ENCODE peak calls at places on chromosomes 4 and X, in four cellular contexts. I is GM12878, C is HepG2, X is H1. U is an unnamed sample.

GRCh38 chr4:2425386-2426068 is 6.8 kb downstream of the CFAP99 start:
- DNase-seq in I (no peak), C (no peak), X (no peak), U (no peak)

GRCh38 chr4:55311792-55312490 is 34.1 kb upstream of the SRD5A3 start:
- DNase-seq in I (no peak), C (no peak), X (no peak), U (no peak)

GRCh38 chr4:173834151-173834550 is 304.1 kb upstream of the HAND2 start:
- DNase-seq in I (no peak), C (no peak), X (no peak), U (no peak)

GRCh38 chrX:140762061-140762460 is 52.5 kb downstream of the LINC00632 start:
- DNase-seq in I (no peak), C (peak; percentile 5), X (no peak), U (peak; percentile 50)

GRCh38 chrX:2325076-2325784 is 175.5 kb downstream of the DHRSX start:
- DNase-seq in I (peak; percentile 63), C (no peak), X (no peak), U (peak; percentile 49)

GRCh38 chrX:68121371-68121770 is 311.9 kb downstream of the OPHN1 start:
- DNase-seq in I (no peak), C (no peak), X (no peak), U (no peak)

GRCh38 chr4:7880681-7881080 is 59.0 kb downstream of the AFAP1 start:
- DNase-seq in I (no peak), C (no peak), X (no peak), U (no peak)

GRCh38 chrX:15242899-15243555 is 26.9 kb downstream of the ASB9 start:
- DNase-seq in I (peak; percentile 17), C (peak; percentile 12), X (no peak), U (peak; percentile 51)

GRCh38 chr4:7430965-7431695 is 3.6 kb downstream of the PSAPL1 start:
- DNase-seq in I (no peak), C (no peak), X (no peak), U (no peak)

GRCh38 chrX:107894038-107894437 is 68.4 kb downstream of the MID2 start:
- DNase-seq in I (peak; percentile 20), C (peak; percentile 47), X (no peak), U (peak; percentile 41)

DNA sequence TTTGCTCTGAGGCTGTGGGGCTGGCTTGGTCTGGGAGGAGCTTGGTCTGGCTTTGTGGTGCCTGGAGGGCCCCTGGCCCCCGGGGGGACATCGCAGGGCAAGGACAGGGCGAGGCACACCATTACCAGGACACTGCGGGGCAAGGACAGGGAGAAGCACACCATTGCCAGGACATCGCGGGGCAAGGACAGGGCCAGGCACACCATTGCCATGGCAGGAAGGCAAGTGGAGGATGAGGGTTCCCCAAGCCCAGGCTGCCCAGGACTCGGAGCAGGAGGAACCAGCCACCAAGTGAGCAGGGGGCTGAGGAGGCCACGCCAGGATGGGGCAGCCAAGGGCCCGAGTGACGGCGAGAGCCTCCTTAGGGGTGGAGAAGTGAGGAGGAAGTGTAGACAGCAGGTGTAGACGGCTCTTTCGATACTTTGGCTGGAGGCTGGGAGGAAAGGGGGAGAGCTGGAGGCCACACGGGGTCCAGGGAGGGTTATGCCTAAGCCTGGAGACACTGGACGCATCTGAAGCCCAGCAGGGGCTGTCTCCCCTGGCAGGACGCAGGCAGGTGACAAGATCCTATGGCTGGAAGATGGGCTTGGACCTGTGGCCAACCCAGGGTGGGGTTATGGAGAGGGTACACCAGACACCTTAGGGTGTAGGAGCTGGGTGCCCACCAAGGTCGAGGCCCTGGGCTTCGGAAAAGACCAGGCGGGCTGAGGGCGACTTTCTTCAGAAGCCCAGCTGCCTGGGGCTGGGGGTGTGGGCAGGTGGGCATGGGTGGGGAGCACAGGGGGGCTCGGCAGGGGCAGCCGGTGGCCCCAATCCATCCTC is 7.3 kb downstream of the NKX1-1 start:
- DNase-seq in I (no peak), C (no peak), X (no peak), U (peak; percentile 12)
- TF ChIP-seq TCF12 in I (no peak), C (no peak), X (no peak), U (no peak)

GRCh38 chrX:109873576-109873975 is 129.3 kb upstream of the TMEM164 start:
- DNase-seq in I (no peak), C (no peak), X (no peak), U (no peak)

GRCh38 chrX:109871489-109871888 is 131.4 kb upstream of the TMEM164 start:
- DNase-seq in I (no peak), C (no peak), X (no peak), U (no peak)

GRCh38 chrX:109873983-109874382 is 128.9 kb upstream of the TMEM164 start:
- DNase-seq in I (no peak), C (no peak), X (no peak), U (no peak)

GRCh38 chrX:109874548-109874947 is 128.4 kb upstream of the TMEM164 start:
- DNase-seq in I (no peak), C (no peak), X (no peak), U (no peak)

DNA sequence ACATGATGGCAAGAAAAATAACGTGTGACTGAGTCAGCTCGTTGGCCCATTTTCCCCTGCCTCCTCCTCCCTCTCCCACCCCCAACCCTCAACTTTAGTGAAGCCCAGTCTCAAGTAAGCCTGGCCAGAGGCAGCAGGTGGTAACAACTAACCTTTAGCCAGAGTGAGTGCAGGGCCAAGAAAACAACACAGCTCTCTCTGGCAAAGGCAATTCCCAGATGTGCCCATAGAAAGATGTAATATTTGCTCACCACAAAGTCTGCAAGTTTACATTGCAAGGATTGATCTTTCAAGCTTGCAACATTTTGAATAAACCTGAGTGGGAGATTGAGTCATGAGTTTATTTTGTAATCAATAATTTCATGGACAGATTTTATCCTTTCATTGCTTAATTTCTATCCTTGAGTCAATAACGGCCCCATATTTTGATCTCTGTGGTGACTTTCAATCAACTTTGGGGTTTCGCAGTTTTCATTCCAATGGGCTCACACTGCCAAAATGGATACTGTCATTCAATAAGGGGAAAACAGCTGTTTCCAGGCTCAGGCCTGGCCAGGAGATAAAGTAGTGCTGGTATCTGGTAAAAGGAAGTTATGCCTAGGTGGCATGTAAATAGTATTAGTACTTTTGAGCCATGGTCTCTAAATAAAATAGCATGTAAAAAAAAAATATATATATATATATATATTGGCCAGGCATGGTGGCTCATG is 130.7 kb upstream of the TMEM164 start:
- DNase-seq in I (no peak), C (peak; percentile 70), X (no peak), U (no peak)
- TF ChIP-seq TCF12 in I (no peak), C (no peak), X (no peak), U (no peak)

DNA sequence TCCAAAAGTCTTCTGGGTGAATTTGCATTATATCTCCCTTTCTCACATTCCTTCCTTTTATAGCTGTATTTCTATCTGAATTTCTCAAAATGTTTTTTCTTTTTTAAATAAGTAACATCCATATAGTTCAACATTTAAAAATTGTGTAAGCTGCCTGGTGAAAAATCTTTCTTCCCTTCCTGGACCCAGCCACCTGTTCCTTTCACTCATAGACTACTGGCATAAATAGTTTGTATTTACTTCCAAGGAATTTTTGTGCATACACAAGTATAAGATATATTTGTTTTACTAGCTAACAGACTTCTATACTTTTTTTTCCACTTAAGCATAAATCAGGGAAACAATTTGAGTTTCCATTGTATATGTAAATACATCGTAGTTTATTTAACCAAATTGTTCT is 35.7 kb downstream of the PACRGL start:
- DNase-seq in I (no peak), C (no peak), X (no peak), U (no peak)
- TF ChIP-seq TCF12 in I (no peak), C (no peak), X (no peak), U (no peak)

GRCh38 chrX:154607370-154607769 is 11.7 kb downstream of the CTAG1B start:
- DNase-seq in I (no peak), C (peak; percentile 37), X (no peak), U (no peak)
- TF ChIP-seq TCF12 in I (no peak), C (no peak), X (no peak), U (no peak)

DNA sequence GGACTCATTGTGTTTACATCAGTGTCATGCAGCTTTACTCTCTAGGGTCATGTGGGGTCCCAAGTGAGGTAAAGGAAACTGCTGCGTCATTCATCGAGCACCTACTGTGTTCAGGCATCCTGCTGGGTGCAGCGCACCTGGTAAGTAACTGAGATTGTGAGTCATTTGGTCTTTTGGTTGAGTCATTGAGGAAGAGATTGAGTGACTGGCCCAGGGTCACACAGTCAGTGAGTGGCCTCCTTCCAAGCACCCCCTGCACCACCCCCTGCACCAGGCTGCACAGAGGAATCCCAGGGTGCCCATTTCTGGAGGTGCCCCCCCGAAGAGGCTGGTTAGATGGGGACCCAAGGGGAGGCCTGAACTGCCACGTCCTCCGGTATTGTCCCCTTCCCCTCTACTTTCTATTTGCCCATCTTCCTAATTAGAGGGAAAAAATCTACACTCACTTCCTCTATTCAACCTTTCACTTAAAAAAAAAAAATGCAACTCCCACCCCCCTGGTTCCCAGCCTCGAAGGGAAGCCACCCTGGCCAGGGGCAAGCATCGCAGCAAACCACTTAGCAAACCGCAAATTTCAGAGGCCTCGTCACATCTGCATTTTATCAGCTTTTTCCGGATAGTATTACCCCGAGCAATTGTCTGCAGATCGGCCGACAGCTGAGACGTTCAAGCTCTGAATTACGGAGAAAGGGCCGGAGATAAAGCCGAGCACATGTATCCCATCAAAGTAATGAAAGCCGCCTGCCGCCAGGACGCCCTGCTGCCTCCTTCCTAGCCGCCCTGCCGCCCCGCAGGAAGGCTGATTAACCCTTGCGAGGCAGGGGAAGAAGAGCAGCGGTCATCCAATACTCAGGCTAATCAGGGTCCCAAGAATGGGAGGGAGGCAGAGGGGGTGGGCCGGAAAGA is 96.3 kb upstream of the MSX1 start:
- DNase-seq in I (peak; percentile 86), C (no peak), X (no peak), U (peak; percentile 84)
- TF ChIP-seq TCF12 in I (peak; percentile 97), C (no peak), X (peak; percentile 79), U (peak; percentile 99)

GRCh38 chr4:158121203-158121586 is 51.6 kb downstream of the GASK1B start:
- DNase-seq in I (no peak), C (peak; percentile 27), X (no peak), U (no peak)
- TF ChIP-seq TCF12 in I (no peak), C (no peak), X (no peak), U (peak; percentile 99)

GRCh38 chr4:88528861-88529260 is 5.3 kb upstream of the PYURF start:
- DNase-seq in I (no peak), C (no peak), X (no peak), U (no peak)
- TF ChIP-seq TCF12 in I (no peak), C (no peak), X (no peak), U (no peak)

DNA sequence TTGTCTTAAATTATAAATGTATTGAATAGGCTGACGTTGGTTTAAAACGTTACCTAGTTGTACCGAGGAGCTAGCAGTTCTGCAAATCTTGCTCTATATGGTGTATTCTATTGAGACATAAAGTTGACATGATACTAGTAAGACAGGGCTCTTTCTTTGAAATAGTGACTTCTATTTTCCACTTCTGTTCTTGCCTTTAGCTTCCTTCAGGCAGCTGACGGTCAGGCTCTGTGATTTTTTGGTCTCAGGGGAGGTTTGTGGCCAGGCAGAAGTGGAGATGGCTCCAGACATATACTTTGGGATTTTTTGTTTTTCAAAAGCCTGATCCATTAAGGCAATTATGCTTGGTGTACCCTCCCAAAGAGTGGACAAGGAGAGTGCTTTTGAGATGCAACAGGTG is 95.2 kb downstream of the SLC34A2 start:
- DNase-seq in I (no peak), C (no peak), X (no peak), U (no peak)
- TF ChIP-seq TCF12 in I (no peak), C (no peak), X (no peak), U (no peak)

DNA sequence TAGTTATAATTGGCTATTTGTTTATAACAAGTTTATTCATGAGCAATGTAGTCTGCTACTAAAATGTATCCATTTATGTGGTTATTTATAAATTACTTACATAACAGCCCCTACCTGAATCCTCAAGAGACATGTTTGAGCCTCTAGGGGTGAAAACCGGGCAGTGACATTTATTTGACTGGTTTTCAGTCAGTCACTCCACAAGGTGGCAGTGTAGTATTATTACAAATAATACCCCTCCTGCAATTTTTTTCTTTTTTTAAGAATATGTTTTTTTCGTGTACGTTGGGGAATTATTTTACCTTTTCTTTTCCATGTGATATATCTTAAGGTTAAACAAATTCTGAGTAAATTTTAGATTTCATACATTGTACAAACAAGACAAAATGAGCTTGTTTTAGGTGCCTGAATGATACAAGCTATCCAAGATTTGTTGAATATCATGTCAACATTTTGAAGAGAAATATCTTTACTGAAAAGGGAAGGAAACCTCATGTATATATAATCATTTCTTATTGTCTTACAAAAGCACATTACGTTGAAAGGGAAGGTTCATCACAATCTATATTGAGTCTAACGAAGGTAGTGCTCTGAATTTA is 598.7 kb upstream of the TECRL start:
- DNase-seq in I (no peak), C (peak; percentile 47), X (no peak), U (peak; percentile 8)
- TF ChIP-seq TCF12 in I (no peak), C (no peak), X (no peak), U (no peak)